ENCODE peak calls at places on chromosome 9, in six cellular contexts. K, N, W, S, G and D are unnamed samples.

GRCh38 chr9:105637787-105638395 is 24.4 kb upstream of the TAL2 start:
- DNase-seq in K (no peak), N (peak), W (peak), S (peak), G (no peak), D (no peak)

GRCh38 chr9:114002986-114003740 is 74.9 kb downstream of the AMBP start:
- DNase-seq in K (no peak), N (no peak), W (peak), S (no peak), G (no peak), D (no peak)

GRCh38 chr9:112032733-112033132 is 136.1 kb downstream of the UGCG start:
- DNase-seq in K (no peak), N (no peak), W (no peak), S (peak), G (no peak), D (no peak)

GRCh38 chr9:79015951-79016350 is 555.8 kb upstream of the TLE4 start:
- DNase-seq in K (no peak), N (no peak), W (no peak), S (no peak), G (no peak), D (no peak)

GRCh38 chr9:109781541-109782197 is 1.7 kb downstream of the PALM2AKAP2 start:
- DNase-seq in K (no peak), N (peak), W (peak), S (no peak), G (no peak), D (no peak)

GRCh38 chr9:17131494-17131893 is 3.3 kb upstream of the CNTLN start:
- DNase-seq in K (no peak), N (no peak), W (no peak), S (no peak), G (no peak), D (no peak)

GRCh38 chr9:117448066-117448465 is 33.2 kb upstream of the ASTN2 start:
- DNase-seq in K (no peak), N (no peak), W (no peak), S (peak), G (no peak), D (no peak)

GRCh38 chr9:123749580-123750202 is 180.2 kb downstream of the DENND1A start:
- DNase-seq in K (no peak), N (peak), W (no peak), S (peak), G (peak), D (no peak)

GRCh38 chr9:108168451-108168850 is 678.9 kb upstream of the KLF4 start:
- DNase-seq in K (no peak), N (no peak), W (peak), S (no peak), G (no peak), D (no peak)

GRCh38 chr9:13804532-13804931 is 509.4 kb downstream of the NFIB start:
- DNase-seq in K (no peak), N (peak), W (no peak), S (no peak), G (no peak), D (no peak)

GRCh38 chr9:87137718-87138117 is 190.4 kb upstream of the GAS1 start:
- DNase-seq in K (no peak), N (no peak), W (no peak), S (no peak), G (no peak), D (no peak)

GRCh38 chr9:36293171-36293570 is 34.9 kb upstream of the GNE start:
- DNase-seq in K (no peak), N (no peak), W (no peak), S (no peak), G (no peak), D (no peak)

GRCh38 chr9:93549636-93550035 is 26.7 kb upstream of the PHF2 start:
- DNase-seq in K (no peak), N (peak), W (no peak), S (no peak), G (no peak), D (peak)

GRCh38 chr9:3296536-3296935 is 229.3 kb downstream of the RFX3 start:
- DNase-seq in K (no peak), N (no peak), W (no peak), S (peak), G (no peak), D (no peak)

GRCh38 chr9:69204869-69205268 is 30.8 kb downstream of the TJP2 start:
- DNase-seq in K (no peak), N (peak), W (peak), S (peak), G (no peak), D (no peak)

GRCh38 chr9:73156593-73157187 is 5.0 kb downstream of the ANXA1 start:
- DNase-seq in K (no peak), N (peak), W (no peak), S (no peak), G (no peak), D (no peak)
- H3K4me3 ChIP-seq in K (no peak), N (no peak), W (no peak), S (no peak), G (no peak), D (no peak)

GRCh38 chr9:82467478-82467877 is 478.9 kb downstream of the SPATA31D1 start:
- DNase-seq in K (peak), N (no peak), W (no peak), S (no peak), G (no peak), D (no peak)
- H3K4me3 ChIP-seq in K (peak), N (no peak), W (no peak), S (no peak), G (no peak), D (no peak)

GRCh38 chr9:121818841-121819430 is 167.5 kb downstream of the DAB2IP start:
- DNase-seq in K (no peak), N (no peak), W (no peak), S (no peak), G (no peak), D (no peak)
- H3K4me3 ChIP-seq in K (no peak), N (no peak), W (no peak), S (no peak), G (no peak), D (no peak)

DNA sequence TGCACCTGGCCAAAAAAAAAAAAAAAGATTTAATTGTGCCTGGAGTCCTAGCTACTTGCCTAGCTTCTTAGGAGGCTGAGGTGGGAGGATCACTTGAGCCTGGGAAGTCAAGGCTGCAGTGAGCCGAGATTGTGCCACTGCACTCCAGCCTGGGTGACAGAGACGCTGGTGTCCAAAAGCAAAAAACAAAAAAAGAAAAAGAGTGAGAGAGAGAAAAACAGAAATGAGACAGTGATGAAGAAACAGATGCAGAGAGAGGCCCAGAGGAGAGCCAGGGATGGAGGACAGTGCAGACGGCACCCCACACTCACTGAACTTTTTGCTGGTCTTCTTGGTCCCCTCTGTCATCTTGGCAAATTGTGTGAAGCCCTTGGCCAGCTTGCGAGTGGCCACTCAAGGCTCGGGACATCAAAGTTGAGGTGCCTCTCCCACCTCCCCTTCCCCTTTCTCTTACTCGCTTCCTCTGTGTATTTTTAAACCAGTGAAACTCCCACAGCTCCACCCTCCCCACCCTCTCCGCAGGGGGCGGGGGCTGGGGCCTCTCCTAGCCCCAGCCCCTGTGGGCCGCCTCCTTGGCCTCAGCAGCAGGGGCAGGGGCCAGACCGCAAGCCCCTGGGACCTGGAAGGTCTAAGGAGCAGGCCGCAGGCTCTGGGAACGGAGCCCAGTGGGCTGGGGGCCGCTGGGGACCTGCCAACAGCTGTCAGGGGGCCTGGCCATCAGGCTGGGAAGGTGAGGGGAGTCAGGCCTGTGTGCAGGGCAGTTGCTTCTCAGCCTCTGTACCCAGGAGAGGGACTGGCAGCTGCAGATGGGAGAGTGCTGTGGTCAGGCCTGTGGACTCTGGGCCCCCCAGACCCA is at the start of gene SH2D3C:
- DNase-seq in K (no peak), N (no peak), W (peak), S (no peak), G (no peak), D (peak)
- H3K4me3 ChIP-seq in K (no peak), N (no peak), W (no peak), S (no peak), G (no peak), D (no peak)

GRCh38 chr9:136120119-136120393 is 1.4 kb upstream of the TMEM250 start:
- DNase-seq in K (no peak), N (no peak), W (no peak), S (no peak), G (no peak), D (peak)
- H3K4me3 ChIP-seq in K (no peak), N (peak), W (no peak), S (no peak), G (no peak), D (no peak)

GRCh38 chr9:32426278-32426939 is 42.0 kb downstream of the ACO1 start:
- DNase-seq in K (no peak), N (peak), W (peak), S (no peak), G (peak), D (peak)

GRCh38 chr9:32422237-32422806 is 37.9 kb downstream of the ACO1 start:
- DNase-seq in K (no peak), N (no peak), W (no peak), S (no peak), G (no peak), D (no peak)

GRCh38 chr9:32423371-32423770 is 38.9 kb downstream of the ACO1 start:
- DNase-seq in K (no peak), N (peak), W (peak), S (no peak), G (no peak), D (no peak)

GRCh38 chr9:32427111-32427873 is 42.8 kb downstream of the ACO1 start:
- DNase-seq in K (no peak), N (no peak), W (peak), S (peak), G (peak), D (peak)

GRCh38 chr9:32424616-32425015 is 40.2 kb downstream of the ACO1 start:
- DNase-seq in K (no peak), N (peak), W (no peak), S (no peak), G (no peak), D (no peak)
- H3K4me3 ChIP-seq in K (no peak), N (no peak), W (no peak), S (no peak), G (no peak), D (no peak)